ENCODE peak calls at places on chromosomes 2 and 18, in four cellular contexts. Z is stimulated activated CD4-positive, alpha-beta T cell treated with anti-CD3 and anti-CD28 coated beads, Interleukin-15, amount 100 ng/mL, for 1 hour; W is hypothalamus; S is left colon. I is an unnamed sample.

GRCh38 chr18:10752407-10752806 is 226.6 kb downstream of the NAPG start:
- DNase-seq in S (no peak), Z (no peak), W (no peak), I (no peak)

GRCh38 chr2:209473930-209474419 is 50.1 kb downstream of the MAP2 start:
- DNase-seq in S (no peak), Z (no peak), W (no peak), I (no peak)

GRCh38 chr2:209086761-209087160 is 337.1 kb upstream of the MAP2 start:
- DNase-seq in S (no peak), W (no peak), Z (no peak), I (no peak)

GRCh38 chr2:128774320-128775063 is 455.8 kb upstream of the HS6ST1 start:
- DNase-seq in S (no peak), Z (no peak), W (no peak), I (no peak)

GRCh38 chr2:48292429-48292828 is 237.5 kb upstream of the STON1 start:
- DNase-seq in W (no peak), Z (no peak), S (no peak), I (no peak)

GRCh38 chr2:70930371-70931329 is 5.0 kb upstream of the ATP6V1B1 start:
- DNase-seq in S (no peak), Z (no peak), W (no peak), I (no peak)

GRCh38 chr2:237885931-237886701 is 26.7 kb downstream of the RAMP1 start:
- DNase-seq in S (peak), W (no peak), Z (no peak), I (peak)

GRCh38 chr2:101496279-101496678 is 21.4 kb upstream of the RFX8 start:
- DNase-seq in Z (no peak), S (no peak), W (no peak), I (no peak)

GRCh38 chr2:50820176-50820575 is 211.8 kb downstream of the NRXN1 start:
- DNase-seq in W (no peak), S (no peak), Z (no peak), I (no peak)

GRCh38 chr2:42456126-42456839 is 37.5 kb downstream of the KCNG3 start:
- DNase-seq in W (no peak), Z (no peak), S (no peak), I (no peak)

GRCh38 chr2:95539836-95540235 is 52.0 kb upstream of the TRIM43 start:
- DNase-seq in S (no peak), Z (no peak), W (no peak), I (no peak)

GRCh38 chr2:100106460-100106859 is 35.9 kb downstream of the AFF3 start:
- DNase-seq in W (no peak), S (peak), Z (no peak), I (no peak)